ENCODE peak calls at places on chromosome 7, in ten cellular contexts. A is spleen, J is LoVo, W is HFFc6, U is substantia nigra, X is heart right ventricle, H is GM04504, N is astrocyte of the spinal cord, R is cardiac fibroblast, E is GM19239. F is an unnamed sample.

GRCh38 chr7:17530741-17531417 is 232.4 kb downstream of the AHR start:
- DNase-seq in A (no peak), N (peak), J (no peak), H (no peak), E (peak), W (no peak), X (no peak), U (no peak), R (peak), F (peak)

GRCh38 chr7:24216576-24217116 is 67.3 kb upstream of the NPY start:
- DNase-seq in U (no peak), N (peak), J (no peak), W (no peak), X (no peak), R (peak), H (no peak), E (no peak), A (no peak), F (peak)

GRCh38 chr7:84492565-84493034 is 298.0 kb upstream of the SEMA3A start:
- DNase-seq in A (no peak), E (no peak), H (peak), J (no peak), U (no peak), X (no peak), R (no peak), N (no peak), W (no peak), F (no peak)

GRCh38 chr7:130921391-130922180 is 187.6 kb upstream of the KLF14 start:
- DNase-seq in X (peak), W (no peak), H (no peak), J (no peak), R (peak), U (peak), N (peak), A (no peak), E (no peak), F (peak)

GRCh38 chr7:79434098-79434497 is 19.4 kb downstream of the MAGI2 start:
- DNase-seq in W (peak), A (no peak), E (no peak), H (no peak), R (peak), X (no peak), N (peak), J (no peak), U (no peak), F (peak)

GRCh38 chr7:148704189-148704588 is 5.5 kb downstream of the CUL1 start:
- DNase-seq in A (no peak), H (no peak), E (no peak), J (no peak), N (no peak), X (no peak), U (no peak), W (no peak), R (no peak), F (no peak)

GRCh38 chr7:110762514-110762913 is 328.4 kb upstream of the LRRN3 start:
- DNase-seq in X (no peak), N (peak), E (no peak), A (no peak), R (no peak), U (no peak), H (no peak), W (no peak), J (no peak), F (no peak)

GRCh38 chr7:159159731-159160130 is 15.1 kb upstream of the VIPR2 start:
- DNase-seq in R (no peak), X (no peak), A (no peak), E (no peak), W (no peak), N (no peak), H (no peak), J (no peak), U (no peak), F (no peak)

GRCh38 chr7:12403287-12404181 is at the start of gene VWDE:
- DNase-seq in N (peak), U (no peak), W (no peak), J (peak), A (peak), H (no peak), R (peak), E (no peak), X (peak), F (peak)

GRCh38 chr7:1762238-1762945 is 92.3 kb downstream of the ELFN1 start:
- DNase-seq in X (no peak), R (no peak), U (no peak), N (no peak), J (no peak), A (no peak), W (no peak), H (no peak), E (no peak), F (no peak)

GRCh38 chr7:96670338-96671289 is 39.0 kb downstream of the SEM1 start:
- DNase-seq in R (no peak), A (no peak), U (no peak), J (no peak), N (no peak), E (no peak), H (no peak), W (no peak), X (no peak), F (no peak)

GRCh38 chr7:79055722-79056415 is 397.6 kb downstream of the MAGI2 start:
- DNase-seq in U (no peak), A (no peak), H (no peak), W (no peak), J (no peak), E (no peak), X (no peak), N (no peak), R (peak), F (peak)

GRCh38 chr7:1716263-1717094 is 46.4 kb downstream of the ELFN1 start:
- DNase-seq in H (no peak), A (no peak), R (peak), X (no peak), J (no peak), N (peak), E (no peak), U (no peak), W (no peak), F (peak)

F was measured in iris pigment epithelial cell.